ENCODE peak calls at places on chromosomes 13 and 19, in nine cellular contexts. One of them, this sample, is unnamed. For H3K4me1 and H3K27me3, the result is how much of the 10 kb centered on the place peaks cover.

GRCh38 chr19:43658001-43658400 is 12.0 kb downstream of the PLAUR start:
- DNase-seq in transverse colon: no peak
- DNase-seq in PC-3: no peak
- DNase-seq in ascending aorta: no peak
- DNase-seq in tibial nerve: no peak
- DNase-seq in adipocyte: no peak
- DNase-seq in heart left ventricle: no peak
- DNase-seq in fibroblast of lung: no peak
- DNase-seq in CD8-positive, alpha-beta T cell: no peak
- DNase-seq in this sample: no peak

GRCh38 chr19:13055213-13056051 is 47.2 kb downstream of the LYL1 start:
- DNase-seq in ascending aorta: peak
- DNase-seq in heart left ventricle: peak
- DNase-seq in fibroblast of lung: peak
- DNase-seq in tibial nerve: peak
- DNase-seq in CD8-positive, alpha-beta T cell: no peak
- DNase-seq in transverse colon: peak
- DNase-seq in PC-3: peak
- DNase-seq in adipocyte: peak
- DNase-seq in this sample: peak

GRCh38 chr13:33033361-33033812 is 17.2 kb downstream of the KL start:
- DNase-seq in adipocyte: no peak
- DNase-seq in PC-3: no peak
- DNase-seq in fibroblast of lung: no peak
- DNase-seq in tibial nerve: no peak
- DNase-seq in ascending aorta: no peak
- DNase-seq in transverse colon: no peak
- DNase-seq in CD8-positive, alpha-beta T cell: peak
- DNase-seq in heart left ventricle: no peak
- DNase-seq in this sample: no peak

GRCh38 chr13:112545866-112546265 is 42.1 kb downstream of the TUBGCP3 start:
- DNase-seq in heart left ventricle: no peak
- DNase-seq in transverse colon: no peak
- DNase-seq in fibroblast of lung: peak
- DNase-seq in tibial nerve: no peak
- DNase-seq in ascending aorta: no peak
- DNase-seq in CD8-positive, alpha-beta T cell: no peak
- DNase-seq in adipocyte: peak
- DNase-seq in PC-3: no peak
- DNase-seq in this sample: no peak

GRCh38 chr19:8086849-8087248 is 34.3 kb downstream of the CCL25 start:
- DNase-seq in ascending aorta: no peak
- DNase-seq in heart left ventricle: no peak
- DNase-seq in tibial nerve: no peak
- DNase-seq in transverse colon: no peak
- DNase-seq in CD8-positive, alpha-beta T cell: no peak
- DNase-seq in adipocyte: no peak
- DNase-seq in fibroblast of lung: no peak
- DNase-seq in PC-3: no peak
- DNase-seq in this sample: no peak

GRCh38 chr13:98509271-98510155 is 67.4 kb downstream of the STK24 start:
- DNase-seq in heart left ventricle: no peak
- DNase-seq in tibial nerve: peak
- DNase-seq in adipocyte: peak
- DNase-seq in fibroblast of lung: peak
- DNase-seq in CD8-positive, alpha-beta T cell: peak
- DNase-seq in ascending aorta: peak
- DNase-seq in transverse colon: peak
- DNase-seq in PC-3: peak
- DNase-seq in this sample: peak

GRCh38 chr13:66532845-66533244 is 697.3 kb downstream of the PCDH9 start:
- DNase-seq in tibial nerve: no peak
- DNase-seq in heart left ventricle: no peak
- DNase-seq in ascending aorta: no peak
- DNase-seq in adipocyte: no peak
- DNase-seq in fibroblast of lung: no peak
- DNase-seq in CD8-positive, alpha-beta T cell: no peak
- DNase-seq in transverse colon: no peak
- DNase-seq in PC-3: no peak
- DNase-seq in this sample: no peak

GRCh38 chr13:47588676-47589075 is 412.4 kb downstream of the SUCLA2 start:
- DNase-seq in PC-3: no peak
- DNase-seq in CD8-positive, alpha-beta T cell: no peak
- DNase-seq in adipocyte: no peak
- DNase-seq in ascending aorta: no peak
- DNase-seq in tibial nerve: no peak
- DNase-seq in heart left ventricle: no peak
- DNase-seq in transverse colon: no peak
- DNase-seq in fibroblast of lung: no peak
- DNase-seq in this sample: no peak

GRCh38 chr13:51534075-51534817 is 50.0 kb upstream of the WDFY2 start:
- DNase-seq in transverse colon: peak
- DNase-seq in fibroblast of lung: no peak
- DNase-seq in PC-3: no peak
- DNase-seq in heart left ventricle: peak
- DNase-seq in ascending aorta: peak
- DNase-seq in tibial nerve: peak
- DNase-seq in CD8-positive, alpha-beta T cell: peak
- DNase-seq in adipocyte: no peak
- DNase-seq in this sample: peak

GRCh38 chr19:9793051-9793591 is 24.6 kb upstream of the ZNF846 start:
- DNase-seq in tibial nerve: peak
- DNase-seq in fibroblast of lung: peak
- DNase-seq in transverse colon: peak
- DNase-seq in adipocyte: peak
- DNase-seq in heart left ventricle: peak
- DNase-seq in ascending aorta: peak
- DNase-seq in PC-3: peak
- DNase-seq in CD8-positive, alpha-beta T cell: peak
- DNase-seq in this sample: no peak

GRCh38 chr13:104140557-104140956 is 1074.3 kb upstream of the SLC10A2 start:
- DNase-seq in tibial nerve: no peak
- DNase-seq in fibroblast of lung: peak
- DNase-seq in CD8-positive, alpha-beta T cell: no peak
- DNase-seq in heart left ventricle: no peak
- DNase-seq in PC-3: peak
- DNase-seq in ascending aorta: no peak
- DNase-seq in transverse colon: no peak
- DNase-seq in adipocyte: no peak
- DNase-seq in this sample: no peak

GRCh38 chr19:56918682-56919307 is 78.3 kb upstream of the PEG3 start:
- DNase-seq in PC-3: no peak
- DNase-seq in CD8-positive, alpha-beta T cell: no peak
- DNase-seq in transverse colon: no peak
- DNase-seq in tibial nerve: no peak
- DNase-seq in adipocyte: no peak
- DNase-seq in fibroblast of lung: no peak
- DNase-seq in ascending aorta: no peak
- DNase-seq in heart left ventricle: no peak
- DNase-seq in this sample: no peak

GRCh38 chr13:96821381-96821780 is 172.9 kb downstream of the OXGR1 start:
- DNase-seq in fibroblast of lung: peak
- DNase-seq in adipocyte: peak
- DNase-seq in CD8-positive, alpha-beta T cell: no peak
- DNase-seq in tibial nerve: no peak
- DNase-seq in transverse colon: no peak
- DNase-seq in ascending aorta: no peak
- DNase-seq in heart left ventricle: no peak
- DNase-seq in PC-3: peak
- DNase-seq in this sample: no peak

GRCh38 chr19:18848860-18849661 is 17.3 kb downstream of the UPF1 start:
- DNase-seq in fibroblast of lung: no peak
- DNase-seq in tibial nerve: peak
- DNase-seq in heart left ventricle: peak
- DNase-seq in PC-3: no peak
- DNase-seq in transverse colon: peak
- DNase-seq in adipocyte: peak
- DNase-seq in CD8-positive, alpha-beta T cell: no peak
- DNase-seq in ascending aorta: peak
- DNase-seq in this sample: peak

GRCh38 chr19:34336781-34337271 is 28.2 kb upstream of the GPI start:
- DNase-seq in ascending aorta: peak
- DNase-seq in adipocyte: peak
- DNase-seq in heart left ventricle: no peak
- DNase-seq in PC-3: peak
- DNase-seq in CD8-positive, alpha-beta T cell: peak
- DNase-seq in tibial nerve: peak
- DNase-seq in fibroblast of lung: no peak
- DNase-seq in transverse colon: no peak
- DNase-seq in this sample: no peak

GRCh38 chr13:112838038-112838965 is 130.7 kb upstream of the MCF2L start:
- DNase-seq in adipocyte: no peak
- DNase-seq in transverse colon: no peak
- DNase-seq in heart left ventricle: no peak
- DNase-seq in fibroblast of lung: no peak
- DNase-seq in tibial nerve: no peak
- DNase-seq in PC-3: no peak
- DNase-seq in CD8-positive, alpha-beta T cell: no peak
- DNase-seq in ascending aorta: no peak
- DNase-seq in this sample: no peak

GRCh38 chr19:39070888-39071287 is 13.3 kb upstream of the ACP7 start:
- DNase-seq in adipocyte: no peak
- DNase-seq in tibial nerve: no peak
- DNase-seq in ascending aorta: no peak
- DNase-seq in heart left ventricle: no peak
- DNase-seq in PC-3: no peak
- DNase-seq in fibroblast of lung: peak
- DNase-seq in CD8-positive, alpha-beta T cell: no peak
- DNase-seq in transverse colon: no peak
- DNase-seq in this sample: no peak

GRCh38 chr13:81872581-81872980 is 1531.7 kb upstream of the SPRY2 start:
- DNase-seq in PC-3: peak
- DNase-seq in fibroblast of lung: no peak
- DNase-seq in adipocyte: peak
- DNase-seq in tibial nerve: no peak
- DNase-seq in CD8-positive, alpha-beta T cell: no peak
- DNase-seq in heart left ventricle: no peak
- DNase-seq in ascending aorta: no peak
- DNase-seq in transverse colon: no peak
- DNase-seq in this sample: no peak

GRCh38 chr19:53823380-53824120 is 564 bp downstream of the NLRP12 start:
- DNase-seq in ascending aorta: no peak
- DNase-seq in heart left ventricle: no peak
- DNase-seq in PC-3: peak
- DNase-seq in adipocyte: no peak
- DNase-seq in fibroblast of lung: no peak
- DNase-seq in transverse colon: no peak
- DNase-seq in CD8-positive, alpha-beta T cell: no peak
- DNase-seq in tibial nerve: no peak
- DNase-seq in this sample: no peak

DNA sequence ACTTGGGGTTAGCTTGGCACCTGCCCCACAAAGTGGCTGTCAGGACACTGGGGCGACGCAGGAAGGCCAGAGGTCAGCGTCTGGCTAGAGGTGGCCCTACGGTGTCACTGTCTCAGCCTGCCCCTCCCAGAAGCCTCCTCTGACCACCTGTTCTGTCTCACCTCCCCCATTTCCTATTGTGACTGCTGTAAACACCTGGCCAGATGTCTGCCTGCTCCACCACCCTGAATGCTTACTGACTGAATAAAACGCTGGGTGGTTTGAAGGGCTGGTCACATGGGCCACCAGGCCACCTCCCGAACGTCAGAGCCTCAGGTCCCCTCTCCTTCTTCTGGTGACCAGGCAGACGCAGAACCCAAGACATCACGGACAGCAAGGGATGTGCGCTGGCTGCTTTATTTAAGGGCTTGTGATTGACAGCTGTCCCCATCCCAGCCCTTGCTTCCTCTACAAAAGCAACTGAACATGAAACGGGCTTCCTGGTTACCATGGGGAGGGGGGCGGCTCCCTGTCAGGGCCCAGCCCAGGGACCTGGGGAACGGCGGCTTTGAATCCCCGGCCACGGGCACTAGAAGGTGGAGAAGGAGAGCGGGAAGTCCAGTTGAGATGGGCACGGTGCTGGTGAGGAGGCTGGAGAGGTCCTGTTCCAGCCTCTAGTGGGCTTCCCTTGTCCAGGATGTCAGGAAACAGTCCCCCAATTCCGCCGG is 6.2 kb downstream of the ELOF1 start:
- DNase-seq in PC-3: no peak
- DNase-seq in CD8-positive, alpha-beta T cell: no peak
- DNase-seq in tibial nerve: no peak
- DNase-seq in fibroblast of lung: no peak
- DNase-seq in ascending aorta: no peak
- DNase-seq in transverse colon: no peak
- DNase-seq in adipocyte: no peak
- DNase-seq in heart left ventricle: no peak
- DNase-seq in this sample: no peak
- H3K4me1 ChIP-seq in PC-3: under half
- H3K4me1 ChIP-seq in CD8-positive, alpha-beta T cell: under half
- H3K4me1 ChIP-seq in tibial nerve: under half
- H3K4me1 ChIP-seq in fibroblast of lung: under half
- H3K4me1 ChIP-seq in ascending aorta: under half
- H3K4me1 ChIP-seq in transverse colon: under half
- H3K4me1 ChIP-seq in adipocyte: under half
- H3K4me1 ChIP-seq in heart left ventricle: under half
- H3K4me1 ChIP-seq in this sample: under half

GRCh38 chr13:72061613-72062012 is 194.6 kb upstream of the DACH1 start:
- DNase-seq in ascending aorta: no peak
- DNase-seq in CD8-positive, alpha-beta T cell: no peak
- DNase-seq in tibial nerve: no peak
- DNase-seq in PC-3: peak
- DNase-seq in adipocyte: no peak
- DNase-seq in fibroblast of lung: no peak
- DNase-seq in transverse colon: no peak
- DNase-seq in heart left ventricle: no peak
- DNase-seq in this sample: no peak
- H3K27me3 ChIP-seq in ascending aorta: under half
- H3K27me3 ChIP-seq in CD8-positive, alpha-beta T cell: under half
- H3K27me3 ChIP-seq in tibial nerve: under half
- H3K27me3 ChIP-seq in PC-3: under half
- H3K27me3 ChIP-seq in adipocyte: under half
- H3K27me3 ChIP-seq in fibroblast of lung: under half
- H3K27me3 ChIP-seq in transverse colon: under half
- H3K27me3 ChIP-seq in heart left ventricle: under half
- H3K27me3 ChIP-seq in this sample: under half

GRCh38 chr19:4088975-4089374 is 22.3 kb upstream of the ZBTB7A start:
- DNase-seq in ascending aorta: no peak
- DNase-seq in heart left ventricle: no peak
- DNase-seq in PC-3: no peak
- DNase-seq in adipocyte: no peak
- DNase-seq in CD8-positive, alpha-beta T cell: peak
- DNase-seq in fibroblast of lung: no peak
- DNase-seq in tibial nerve: no peak
- DNase-seq in transverse colon: no peak
- DNase-seq in this sample: no peak
- H3K4me1 ChIP-seq in ascending aorta: under half
- H3K4me1 ChIP-seq in heart left ventricle: under half
- H3K4me1 ChIP-seq in PC-3: under half
- H3K4me1 ChIP-seq in adipocyte: under half
- H3K4me1 ChIP-seq in CD8-positive, alpha-beta T cell: half or more
- H3K4me1 ChIP-seq in fibroblast of lung: under half
- H3K4me1 ChIP-seq in tibial nerve: under half
- H3K4me1 ChIP-seq in transverse colon: under half
- H3K4me1 ChIP-seq in this sample: under half

DNA sequence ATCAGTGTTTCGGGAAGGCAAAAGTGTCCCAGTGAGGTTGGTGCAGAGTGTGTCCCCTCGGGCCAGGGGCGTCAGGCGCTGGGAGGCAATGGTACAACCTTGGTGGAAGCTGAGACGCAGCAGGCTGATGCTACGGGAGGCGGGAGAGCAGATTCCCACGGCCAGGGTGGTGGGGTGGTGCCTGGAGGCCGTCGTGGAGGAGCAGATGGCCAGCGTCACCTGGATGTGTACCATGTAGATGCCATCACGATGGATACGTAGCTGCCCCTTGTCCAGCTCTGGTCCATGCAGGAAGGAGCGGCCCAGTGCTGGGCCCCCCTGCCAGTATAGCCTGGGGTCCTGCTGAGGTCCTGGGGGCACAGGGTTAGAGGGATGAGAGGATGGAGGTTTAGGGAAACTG is 4.9 kb downstream of the CD70 start:
- DNase-seq in CD8-positive, alpha-beta T cell: no peak
- DNase-seq in adipocyte: no peak
- DNase-seq in heart left ventricle: no peak
- DNase-seq in transverse colon: no peak
- DNase-seq in fibroblast of lung: no peak
- DNase-seq in PC-3: no peak
- DNase-seq in tibial nerve: no peak
- DNase-seq in ascending aorta: no peak
- DNase-seq in this sample: no peak
- H3K27me3 ChIP-seq in CD8-positive, alpha-beta T cell: under half
- H3K27me3 ChIP-seq in adipocyte: half or more
- H3K27me3 ChIP-seq in heart left ventricle: under half
- H3K27me3 ChIP-seq in transverse colon: half or more
- H3K27me3 ChIP-seq in fibroblast of lung: under half
- H3K27me3 ChIP-seq in PC-3: half or more
- H3K27me3 ChIP-seq in tibial nerve: half or more
- H3K27me3 ChIP-seq in ascending aorta: under half
- H3K27me3 ChIP-seq in this sample: under half